ENCODE peak calls at places on chromosomes 12 and 14, in nine cellular contexts. E, S, C, Y, G, P, D, M and B are unnamed samples. For H3K4me1, the result is how much of the 10 kb centered on the place peaks cover.

GRCh38 chr12:57127710-57128518 is at the start of gene LRP1:
- DNase-seq in E (no peak), S (peak), C (peak), Y (peak), G (peak), P (peak), D (peak), M (peak), B (peak)

GRCh38 chr14:77663289-77663688 is 44.5 kb downstream of the ALKBH1 start:
- DNase-seq in E (no peak), S (no peak), C (no peak), Y (no peak), G (no peak), P (peak), D (no peak), M (no peak), B (no peak)

GRCh38 chr14:74860899-74861733 is 14.8 kb downstream of the PROX2 start:
- DNase-seq in E (peak), S (peak), C (peak), Y (peak), G (peak), P (peak), D (peak), M (peak), B (peak)

GRCh38 chr12:112762753-112763152 is 28.8 kb upstream of the RPH3A start:
- DNase-seq in E (no peak), S (no peak), C (no peak), Y (no peak), G (no peak), P (no peak), D (no peak), M (no peak), B (no peak)

GRCh38 chr12:29230800-29231560 is 81.9 kb downstream of the FAR2 start:
- DNase-seq in E (no peak), S (no peak), C (no peak), Y (no peak), G (no peak), P (no peak), D (no peak), M (no peak), B (no peak)

GRCh38 chr12:127550271-127550670 is 716.7 kb upstream of the TMEM132C start:
- DNase-seq in E (no peak), S (no peak), C (no peak), Y (no peak), G (no peak), P (peak), D (no peak), M (no peak), B (no peak)

GRCh38 chr14:34722723-34723545 is 8.5 kb upstream of the CFL2 start:
- DNase-seq in E (no peak), S (no peak), C (peak), Y (peak), G (peak), P (peak), D (peak), M (peak), B (peak)

GRCh38 chr14:78967111-78967809 is 797.1 kb downstream of the NRXN3 start:
- DNase-seq in E (no peak), S (no peak), C (no peak), Y (no peak), G (no peak), P (no peak), D (no peak), M (no peak), B (no peak)

GRCh38 chr14:65334765-65335411 is 77.6 kb upstream of the FUT8 start:
- DNase-seq in E (no peak), S (no peak), C (no peak), Y (no peak), G (peak), P (no peak), D (no peak), M (peak), B (no peak)

GRCh38 chr12:56522486-56523193 is 1.0 kb downstream of the RBMS2 start:
- DNase-seq in E (no peak), S (no peak), C (peak), Y (no peak), G (no peak), P (peak), D (no peak), M (peak), B (no peak)

GRCh38 chr12:123270380-123271181 is 1.1 kb downstream of the CDK2AP1 start:
- DNase-seq in E (no peak), S (no peak), C (no peak), Y (no peak), G (peak), P (peak), D (no peak), M (peak), B (peak)

GRCh38 chr14:99129211-99129696 is 142.7 kb downstream of the BCL11B start:
- DNase-seq in E (peak), S (peak), C (no peak), Y (no peak), G (no peak), P (no peak), D (no peak), M (no peak), B (no peak)

GRCh38 chr12:78120866-78121590 is 290.3 kb downstream of the NAV3 start:
- DNase-seq in E (no peak), S (no peak), C (no peak), Y (no peak), G (no peak), P (no peak), D (no peak), M (no peak), B (no peak)

GRCh38 chr12:126069549-126070165 is 1004.4 kb downstream of the AACS start:
- DNase-seq in E (no peak), S (peak), C (peak), Y (no peak), G (peak), P (peak), D (no peak), M (peak), B (peak)

GRCh38 chr14:96588410-96589249 is 86.4 kb downstream of the PAPOLA start:
- DNase-seq in E (peak), S (no peak), C (no peak), Y (no peak), G (no peak), P (no peak), D (no peak), M (no peak), B (no peak)

GRCh38 chr14:75147423-75148071 is 20.7 kb upstream of the NEK9 start:
- DNase-seq in E (peak), S (peak), C (peak), Y (peak), G (peak), P (peak), D (peak), M (peak), B (peak)

GRCh38 chr14:33978892-33979612 is 28.2 kb upstream of the EGLN3 start:
- DNase-seq in E (no peak), S (no peak), C (no peak), Y (no peak), G (no peak), P (no peak), D (no peak), M (no peak), B (no peak)

GRCh38 chr12:61137677-61138380 is 1122.4 kb upstream of the USP15 start:
- DNase-seq in E (no peak), S (no peak), C (no peak), Y (no peak), G (no peak), P (no peak), D (no peak), M (no peak), B (no peak)

GRCh38 chr12:120538281-120539156 is 4.4 kb downstream of the RNF10 start:
- DNase-seq in E (no peak), S (peak), C (peak), Y (no peak), G (peak), P (peak), D (peak), M (peak), B (peak)

GRCh38 chr12:55955800-55956508 is 9.9 kb downstream of the PMEL start:
- DNase-seq in E (no peak), S (no peak), C (no peak), Y (no peak), G (no peak), P (peak), D (no peak), M (peak), B (no peak)

GRCh38 chr14:102540310-102541028 is 30.9 kb upstream of the ANKRD9 start:
- DNase-seq in E (no peak), S (no peak), C (no peak), Y (no peak), G (no peak), P (no peak), D (no peak), M (peak), B (no peak)

GRCh38 chr14:104665663-104666522 is 23.5 kb upstream of the INF2 start:
- DNase-seq in E (no peak), S (no peak), C (no peak), Y (no peak), G (peak), P (peak), D (no peak), M (peak), B (peak)

GRCh38 chr14:71266994-71267636 is 359.9 kb downstream of the PCNX1 start:
- DNase-seq in E (no peak), S (no peak), C (no peak), Y (no peak), G (no peak), P (peak), D (no peak), M (no peak), B (no peak)

GRCh38 chr12:121668750-121669524 is 517 bp downstream of the MORN3 start:
- DNase-seq in E (no peak), S (no peak), C (peak), Y (no peak), G (no peak), P (no peak), D (peak), M (peak), B (no peak)

GRCh38 chr12:47281667-47282171 is 202.0 kb upstream of the AMIGO2 start:
- DNase-seq in E (no peak), S (no peak), C (no peak), Y (no peak), G (no peak), P (peak), D (no peak), M (no peak), B (no peak)

GRCh38 chr12:57416039-57416996 is 14.5 kb downstream of the R3HDM2 start:
- DNase-seq in E (no peak), S (no peak), C (no peak), Y (no peak), G (no peak), P (peak), D (no peak), M (no peak), B (no peak)

GRCh38 chr14:53380041-53380440 is 226.9 kb upstream of the DDHD1 start:
- DNase-seq in E (no peak), S (no peak), C (no peak), Y (no peak), G (no peak), P (no peak), D (no peak), M (no peak), B (no peak)

GRCh38 chr12:45989277-45989856 is 1.0 kb downstream of the SCAF11 start:
- DNase-seq in E (no peak), S (peak), C (peak), Y (no peak), G (no peak), P (peak), D (no peak), M (no peak), B (no peak)

GRCh38 chr14:74594021-74594420 is 18.0 kb downstream of the LTBP2 start:
- DNase-seq in E (no peak), S (no peak), C (no peak), Y (no peak), G (no peak), P (no peak), D (no peak), M (no peak), B (no peak)

GRCh38 chr12:121581681-121582439 is 1.0 kb upstream of the KDM2B start:
- DNase-seq in E (no peak), S (no peak), C (peak), Y (no peak), G (peak), P (no peak), D (no peak), M (no peak), B (no peak)

GRCh38 chr12:55743967-55744931 is 1.3 kb downstream of the GDF11 start:
- DNase-seq in E (no peak), S (no peak), C (peak), Y (no peak), G (no peak), P (no peak), D (no peak), M (peak), B (no peak)

GRCh38 chr14:57526942-57527341 is 33.3 kb upstream of the CCDC198 start:
- DNase-seq in E (no peak), S (no peak), C (peak), Y (no peak), G (no peak), P (no peak), D (no peak), M (no peak), B (no peak)
- TF ChIP-seq CTCF in E (no peak), S (no peak), C (no peak), Y (no peak), G (no peak), P (no peak), D (no peak), M (peak), B (no peak)

GRCh38 chr14:101361044-101361443 is 200.3 kb upstream of the DIO3 start:
- DNase-seq in E (no peak), S (no peak), C (no peak), Y (no peak), G (no peak), P (no peak), D (no peak), M (no peak), B (no peak)
- H3K4me1 ChIP-seq in E (under half), S (under half), C (under half), Y (under half), G (under half), P (under half), D (under half), M (under half), B (under half)

GRCh38 chr14:37417833-37418232 is 177.2 kb downstream of the FOXA1 start:
- DNase-seq in E (no peak), S (no peak), C (no peak), Y (no peak), G (no peak), P (no peak), D (no peak), M (no peak), B (no peak)

GRCh38 chr14:37416264-37416663 is 178.8 kb downstream of the FOXA1 start:
- DNase-seq in E (no peak), S (no peak), C (no peak), Y (no peak), G (no peak), P (no peak), D (no peak), M (no peak), B (no peak)

GRCh38 chr14:37420622-37421021 is 174.4 kb downstream of the FOXA1 start:
- DNase-seq in E (no peak), S (no peak), C (no peak), Y (no peak), G (no peak), P (no peak), D (no peak), M (no peak), B (no peak)

GRCh38 chr14:37413504-37414003 is 181.5 kb downstream of the FOXA1 start:
- DNase-seq in E (no peak), S (no peak), C (no peak), Y (no peak), G (peak), P (no peak), D (no peak), M (peak), B (no peak)

GRCh38 chr14:37417151-37417550 is 177.9 kb downstream of the FOXA1 start:
- DNase-seq in E (no peak), S (no peak), C (no peak), Y (no peak), G (no peak), P (no peak), D (no peak), M (no peak), B (no peak)
- TF ChIP-seq CTCF in E (no peak), S (no peak), C (no peak), Y (no peak), G (no peak), P (no peak), D (no peak), M (no peak), B (no peak)

GRCh38 chr14:68891851-68892660 is 87.0 kb downstream of the ACTN1 start:
- DNase-seq in E (no peak), S (no peak), C (no peak), Y (no peak), G (no peak), P (peak), D (no peak), M (no peak), B (no peak)
- H3K4me1 ChIP-seq in E (under half), S (under half), C (under half), Y (under half), G (under half), P (half or more), D (under half), M (under half), B (under half)